ENCODE peak calls at places on chromosomes 4 and X, in seven cellular contexts. C, E, Z, Q, N, I and L are unnamed samples.

GRCh38 chr4:139144161-139144859 is 32.7 kb downstream of the ELF2 start:
- DNase-seq in N (peak; percentile 54), E (no peak), C (no peak), Z (no peak), Q (no peak), I (no peak), L (no peak)

GRCh38 chrX:115413246-115413878 is 123.8 kb downstream of the LUZP4 start:
- DNase-seq in I (no peak), Q (no peak), C (no peak), E (no peak), N (no peak), Z (peak; percentile 8), L (peak; percentile 11)

GRCh38 chr4:168274871-168275270 is 43.7 kb downstream of the DDX60 start:
- DNase-seq in E (no peak), I (no peak), Q (no peak), Z (no peak), N (no peak), C (no peak), L (no peak)

GRCh38 chrX:124804962-124805361 is 458.6 kb downstream of the SH2D1A start:
- DNase-seq in N (no peak), C (no peak), Q (no peak), E (no peak), Z (no peak), I (no peak), L (no peak)

GRCh38 chr4:152220201-152220666 is 315.7 kb downstream of the FBXW7 start:
- DNase-seq in I (peak; percentile 87), N (no peak), C (peak; percentile 8), E (no peak), Z (no peak), Q (no peak), L (no peak)

GRCh38 chr4:174702974-174703478 is 126.0 kb downstream of the GLRA3 start:
- DNase-seq in I (no peak), Q (no peak), Z (no peak), C (no peak), E (no peak), N (no peak), L (no peak)

GRCh38 chrX:17414839-17415238 is 39.8 kb downstream of the NHS start:
- DNase-seq in N (no peak), Z (no peak), E (no peak), I (no peak), Q (no peak), C (no peak), L (no peak)

GRCh38 chrX:50093627-50094026 is 107.2 kb downstream of the AKAP4 start:
- DNase-seq in N (no peak), Q (no peak), C (no peak), Z (no peak), E (no peak), I (no peak), L (no peak)

GRCh38 chr4:109571494-109571893 is 11.4 kb downstream of the MCUB start:
- DNase-seq in E (no peak), Z (no peak), C (no peak), N (no peak), Q (no peak), I (no peak), L (no peak)

GRCh38 chr4:83110970-83111369 is 3.6 kb downstream of the PLAC8 start:
- DNase-seq in C (no peak), I (no peak), E (no peak), Q (no peak), Z (no peak), N (peak; percentile 31), L (no peak)

GRCh38 chrX:276588-277171 is 4.5 kb upstream of the PLCXD1 start:
- DNase-seq in I (no peak), Z (no peak), E (no peak), C (no peak), Q (no peak), N (peak; percentile 40), L (peak; percentile 39)

GRCh38 chrX:107753186-107753585 is 22.4 kb downstream of the TSC22D3 start:
- DNase-seq in C (no peak), Q (no peak), E (no peak), I (no peak), N (peak; percentile 23), Z (no peak), L (no peak)

GRCh38 chrX:31279359-31279758 is 207.5 kb upstream of the FTHL17 start:
- DNase-seq in N (peak; percentile 6), I (no peak), E (peak; percentile 63), Z (no peak), C (no peak), Q (no peak), L (no peak)